ENCODE peak calls at places on chromosomes 2 and 18, in six cellular contexts. U, X, O, G, W and A are unnamed samples.

GRCh38 chr2:120243211-120243610 is 9.4 kb upstream of the RALB start:
- DNase-seq in O (no peak), U (no peak), X (no peak), G (no peak), W (no peak), A (no peak)

GRCh38 chr2:191678437-191679110 is 638 bp downstream of the NABP1 start:
- DNase-seq in G (peak; percentile 55), U (no peak), W (no peak), X (peak; percentile 66), O (no peak), A (peak; percentile 19)

GRCh38 chr2:100588071-100588786 is 25.4 kb downstream of the PDCL3 start:
- DNase-seq in X (no peak), O (no peak), U (no peak), G (no peak), W (no peak), A (no peak)

GRCh38 chr2:147388217-147388616 is 456.6 kb upstream of the ACVR2A start:
- DNase-seq in X (no peak), O (no peak), W (no peak), G (no peak), U (no peak), A (no peak)

GRCh38 chr2:175947073-175947472 is 55.0 kb downstream of the LNPK start:
- DNase-seq in X (no peak), O (no peak), U (no peak), G (no peak), W (no peak), A (no peak)

GRCh38 chr2:69997296-69998184 is 36.1 kb upstream of the ASPRV1 start:
- DNase-seq in W (peak; percentile 73), O (peak; percentile 57), X (peak; percentile 19), G (no peak), U (peak; percentile 24), A (no peak)

GRCh38 chr2:66334237-66335054 is 100.5 kb upstream of the MEIS1 start:
- DNase-seq in O (no peak), U (no peak), X (peak; percentile 45), G (no peak), W (no peak), A (no peak)

GRCh38 chr2:61775956-61776570 is 77.8 kb downstream of the FAM161A start:
- DNase-seq in O (no peak), X (no peak), G (no peak), W (no peak), U (no peak), A (no peak)

GRCh38 chr2:63639344-63639743 is 50.6 kb downstream of the MDH1 start:
- DNase-seq in G (no peak), W (no peak), X (peak; percentile 82), U (no peak), O (no peak), A (no peak)

GRCh38 chr2:23486676-23487075 is 101.7 kb downstream of the KLHL29 start:
- DNase-seq in X (no peak), O (no peak), U (no peak), G (no peak), W (peak; percentile 34), A (no peak)

GRCh38 chr18:37540424-37541121 is 25.0 kb downstream of the CELF4 start:
- DNase-seq in G (no peak), W (no peak), O (no peak), X (no peak), U (no peak), A (no peak)

GRCh38 chr2:152549428-152549827 is 167.8 kb downstream of the PRPF40A start:
- DNase-seq in X (no peak), G (no peak), W (no peak), O (no peak), U (no peak), A (no peak)

DNA sequence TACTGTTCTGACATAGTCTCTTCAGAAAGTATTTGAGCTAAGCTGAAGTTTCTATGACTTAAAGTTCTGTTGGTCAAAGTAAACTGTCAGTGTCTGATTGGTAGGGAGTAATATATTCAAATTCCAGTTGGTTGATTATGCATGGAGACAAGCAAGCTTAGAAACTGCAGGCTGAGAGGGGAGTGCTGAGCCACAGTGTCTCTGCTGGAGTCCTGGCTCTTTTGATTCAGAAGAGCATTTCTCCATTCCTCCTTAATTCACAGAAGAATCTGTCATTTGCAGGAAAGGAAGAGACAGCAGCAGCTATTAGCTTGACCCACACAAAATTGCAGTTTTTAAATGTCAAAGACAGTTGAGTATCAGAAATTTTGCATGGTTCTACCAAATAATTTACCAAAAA is 201.4 kb upstream of the TMEM200C start:
- DNase-seq in W (no peak), X (no peak), G (no peak), O (no peak), U (no peak), A (no peak)
- TF ChIP-seq POLR2AphosphoS5 in W (no peak), X (no peak), G (no peak), O (no peak), U (no peak), A (no peak)

GRCh38 chr2:145573608-145574007 is 1053.7 kb upstream of the ZEB2 start:
- DNase-seq in G (no peak), U (no peak), O (no peak), W (no peak), X (no peak), A (no peak)
- TF ChIP-seq POLR2AphosphoS5 in G (no peak), U (no peak), O (no peak), W (no peak), X (no peak), A (no peak)

GRCh38 chr2:102474785-102475184 is 1.8 kb downstream of the SLC9A4 start:
- DNase-seq in W (no peak), X (no peak), G (no peak), U (no peak), O (no peak), A (no peak)
- TF ChIP-seq POLR2AphosphoS5 in W (no peak), X (no peak), G (no peak), U (no peak), O (no peak), A (no peak)

GRCh38 chr18:9914334-9914583 is 443 bp downstream of the VAPA start:
- DNase-seq in U (no peak), O (no peak), G (no peak), X (peak; percentile 52), W (no peak), A (no peak)

GRCh38 chr18:9915291-9916066 is 1.7 kb downstream of the VAPA start:
- DNase-seq in O (no peak), U (no peak), G (no peak), X (no peak), W (no peak), A (no peak)

GRCh38 chr18:9913526-9914333 is at the start of gene VAPA:
- DNase-seq in O (peak; percentile 90), G (peak; percentile 96), U (peak; percentile 82), W (peak; percentile 93), X (peak; percentile 97), A (peak; percentile 94)

GRCh38 chr18:9914584-9915290 is 921 bp downstream of the VAPA start:
- DNase-seq in X (peak; percentile 54), G (peak; percentile 55), W (peak; percentile 83), U (no peak), O (peak; percentile 49), A (peak; percentile 71)

GRCh38 chr18:9913151-9913525 is 678 bp upstream of the VAPA start:
- DNase-seq in G (no peak), U (no peak), O (no peak), W (no peak), X (no peak), A (no peak)
- TF ChIP-seq POLR2AphosphoS5 in G (no peak), U (no peak), O (no peak), W (no peak), X (no peak), A (no peak)

GRCh38 chr18:48631851-48632250 is 93.0 kb downstream of the CTIF start:
- DNase-seq in O (no peak), W (no peak), G (no peak), X (no peak), U (no peak), A (no peak)

GRCh38 chr18:48632676-48633257 is 93.9 kb downstream of the CTIF start:
- DNase-seq in O (no peak), W (no peak), U (no peak), G (no peak), X (no peak), A (no peak)

GRCh38 chr18:48634491-48634890 is 95.7 kb downstream of the CTIF start:
- DNase-seq in X (no peak), W (no peak), U (no peak), G (no peak), O (no peak), A (no peak)

GRCh38 chr18:48627216-48627615 is 88.4 kb downstream of the CTIF start:
- DNase-seq in G (no peak), W (no peak), O (peak; percentile 32), U (no peak), X (no peak), A (no peak)

GRCh38 chr18:48629730-48630324 is 91.0 kb downstream of the CTIF start:
- DNase-seq in G (no peak), X (no peak), O (peak; percentile 76), W (no peak), U (peak; percentile 20), A (no peak)
- TF ChIP-seq POLR2AphosphoS5 in G (no peak), X (no peak), O (peak; percentile 31), W (no peak), U (no peak), A (no peak)

DNA sequence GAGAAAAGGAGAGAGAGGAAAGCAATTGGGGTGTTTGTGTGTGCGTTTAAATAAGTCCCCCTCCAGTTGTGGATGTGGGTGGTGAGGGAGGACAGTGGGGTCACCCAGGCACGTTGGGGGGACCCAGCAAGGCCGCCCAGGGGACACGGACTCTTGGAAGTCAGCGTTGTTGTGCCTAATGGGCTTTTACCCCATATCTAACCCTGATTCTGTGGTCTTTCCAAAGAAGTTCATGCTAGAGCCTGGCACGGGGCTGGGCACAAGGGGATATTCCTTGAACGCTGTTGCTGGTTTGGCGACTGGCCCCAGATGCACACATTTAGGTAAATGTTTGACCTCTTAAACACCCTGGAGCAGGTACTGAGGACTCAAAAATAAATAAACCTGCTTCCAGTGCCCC is 97.9 kb upstream of the SIX3 start:
- DNase-seq in G (peak; percentile 27), U (no peak), O (no peak), W (no peak), X (no peak), A (no peak)
- TF ChIP-seq POLR2AphosphoS5 in G (no peak), U (no peak), O (no peak), W (no peak), X (no peak), A (no peak)

DNA sequence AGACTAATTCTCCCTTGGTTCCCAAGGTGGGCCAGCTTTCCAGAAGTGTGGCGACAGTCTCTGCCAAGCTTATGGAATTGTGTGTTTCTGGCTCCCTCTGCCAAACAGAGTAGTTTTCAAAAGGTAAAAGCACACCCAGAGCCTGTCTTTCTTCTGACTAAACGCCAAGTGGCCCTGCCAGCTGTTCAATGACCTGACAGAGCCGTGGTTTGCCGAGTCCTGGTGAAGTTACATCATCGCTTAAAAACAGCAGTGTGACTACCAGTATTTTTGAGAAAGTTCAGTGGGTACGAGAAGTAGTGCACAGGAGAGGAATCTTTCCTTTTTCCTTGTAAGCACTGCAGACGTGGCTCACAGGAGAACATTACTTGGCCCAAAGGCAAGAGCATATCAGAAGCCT is 1.9 kb downstream of the PER2 start:
- DNase-seq in W (peak; percentile 80), O (no peak), X (no peak), U (no peak), G (no peak), A (peak; percentile 82)
- TF ChIP-seq POLR2AphosphoS5 in W (peak; percentile 41), O (no peak), X (no peak), U (no peak), G (no peak), A (peak; percentile 70)

DNA sequence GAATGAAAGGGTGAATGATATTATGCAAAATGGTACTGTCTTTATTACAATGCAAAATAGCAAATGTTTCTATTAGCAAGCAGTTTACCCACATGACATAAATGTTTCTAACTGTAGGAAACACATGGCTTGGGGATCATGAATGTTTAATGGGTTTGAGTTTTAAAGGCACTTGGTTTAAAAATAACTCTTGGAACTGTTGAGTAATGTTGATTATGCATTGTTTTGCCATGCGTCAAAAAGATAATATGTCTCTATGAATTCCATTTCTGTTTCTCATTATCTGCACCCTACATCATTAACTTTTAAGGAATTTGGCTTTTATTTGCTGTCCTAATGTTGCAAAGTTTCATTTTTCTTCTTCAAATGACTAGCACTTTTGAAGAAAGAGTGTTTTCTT is 1355.5 kb downstream of the SUCLG1 start:
- DNase-seq in X (no peak), W (no peak), G (no peak), U (peak; percentile 32), O (no peak), A (no peak)
- TF ChIP-seq POLR2AphosphoS5 in X (no peak), W (no peak), G (no peak), U (no peak), O (no peak), A (no peak)